ENCODE peak calls at places on chromosomes 5 and 9, in four cellular contexts. V is suprapubic skin, J is HepG2, X is A673. C is an unnamed sample.
A peak's percentile ranks its signal among the peaks of the same experiment; 100 is the strongest.

GRCh38 chr5:14286007-14286406 is 142.9 kb downstream of the TRIO start:
- DNase-seq in V (no peak), X (no peak), J (no peak), C (no peak)

GRCh38 chr5:132283423-132284043 is 10.7 kb upstream of the SLC22A4 start:
- DNase-seq in X (peak; percentile 65), V (no peak), J (peak; percentile 43), C (no peak)

GRCh38 chr5:109866051-109866450 is 176.3 kb downstream of the MAN2A1 start:
- DNase-seq in V (no peak), X (no peak), J (no peak), C (no peak)

GRCh38 chr5:10768304-10768899 is 7.4 kb upstream of the DAP start:
- DNase-seq in X (no peak), V (no peak), J (no peak), C (no peak)

GRCh38 chr5:133200256-133200655 is 148.4 kb downstream of the HSPA4 start:
- DNase-seq in V (no peak), J (no peak), X (no peak), C (no peak)

GRCh38 chr5:144189800-144190429 is 19.2 kb downstream of the KCTD16 start:
- DNase-seq in V (no peak), J (no peak), X (no peak), C (no peak)

GRCh38 chr9:122519376-122519775 is 435 bp downstream of the OR1J4 start:
- DNase-seq in V (no peak), J (no peak), X (no peak), C (no peak)

GRCh38 chr5:139648205-139649081 is at the start of gene CXXC5:
- DNase-seq in V (peak; percentile 84), J (no peak), X (peak; percentile 93), C (no peak)

GRCh38 chr5:172523146-172523745 is 68.9 kb upstream of the SH3PXD2B start:
- DNase-seq in J (no peak), V (no peak), X (no peak), C (peak; percentile 56)

GRCh38 chr9:71506821-71507220 is 261.5 kb downstream of the CEMIP2 start:
- DNase-seq in V (no peak), X (no peak), J (no peak), C (no peak)

GRCh38 chr5:111227805-111228204 is 3.6 kb downstream of the CAMK4 start:
- DNase-seq in V (no peak), X (peak; percentile 6), J (no peak), C (no peak)

GRCh38 chr5:579211-579610 is 32.9 kb upstream of the CEP72 start:
- DNase-seq in J (no peak), V (no peak), X (no peak), C (no peak)

GRCh38 chr5:138305797-138306196 is 25.8 kb downstream of the CDC25C start:
- DNase-seq in X (peak; percentile 30), V (no peak), J (peak; percentile 11), C (no peak)

GRCh38 chr9:20906326-20906725 is 125.1 kb downstream of the HACD4 start:
- DNase-seq in J (no peak), X (no peak), V (no peak), C (no peak)

GRCh38 chr9:77977210-77977611 is 54.4 kb downstream of the GNAQ start:
- DNase-seq in V (peak; percentile 71), X (peak; percentile 76), J (peak; percentile 79), C (no peak)

GRCh38 chr9:34522091-34522887 is 501 bp downstream of the ENHO start:
- DNase-seq in X (no peak), V (no peak), J (no peak), C (no peak)

GRCh38 chr5:145854651-145855258 is 18.1 kb downstream of the GRXCR2 start:
- DNase-seq in V (no peak), X (peak; percentile 67), J (peak; percentile 23), C (no peak)

GRCh38 chr9:129036923-129037766 is 719 bp downstream of the MIGA2 start:
- DNase-seq in V (no peak), X (no peak), J (no peak), C (no peak)

GRCh38 chr5:133848306-133848924 is 120.0 kb downstream of the C5orf15 start:
- DNase-seq in X (no peak), V (no peak), J (peak; percentile 20), C (no peak)

GRCh38 chr9:114276908-114277821 is 45.7 kb upstream of the ORM1 start:
- DNase-seq in V (peak; percentile 39), J (no peak), X (no peak), C (peak; percentile 84)

GRCh38 chr5:71757590-71758543 is 38.8 kb downstream of the CARTPT start:
- DNase-seq in X (peak; percentile 68), J (peak; percentile 67), V (no peak), C (no peak)

GRCh38 chr5:128649183-128649582 is 111.1 kb upstream of the FBN2 start:
- DNase-seq in X (no peak), V (no peak), J (no peak), C (no peak)

GRCh38 chr9:35954942-35955546 is 2.9 kb downstream of the OR2S2 start:
- DNase-seq in J (peak; percentile 56), X (peak; percentile 77), V (no peak), C (no peak)

GRCh38 chr9:82382887-82383616 is 394.5 kb downstream of the SPATA31D1 start:
- DNase-seq in V (no peak), X (peak; percentile 38), J (no peak), C (no peak)

GRCh38 chr5:107532182-107532878 is 138.4 kb downstream of the EFNA5 start:
- DNase-seq in J (no peak), X (no peak), V (no peak), C (no peak)

GRCh38 chr9:69265891-69266290 is 59.1 kb upstream of the ENTREP1 start:
- DNase-seq in X (no peak), J (no peak), V (no peak), C (no peak)

GRCh38 chr5:92017786-92018185 is 634.7 kb upstream of the ARRDC3 start:
- DNase-seq in X (no peak), J (no peak), V (no peak), C (no peak)

GRCh38 chr5:137487600-137487999 is 11.5 kb downstream of the SPOCK1 start:
- DNase-seq in J (no peak), X (no peak), V (peak; percentile 76), C (no peak)

GRCh38 chr9:126154182-126154827 is 172.3 kb upstream of the MVB12B start:
- DNase-seq in J (no peak), X (no peak), V (no peak), C (peak; percentile 44)

DNA sequence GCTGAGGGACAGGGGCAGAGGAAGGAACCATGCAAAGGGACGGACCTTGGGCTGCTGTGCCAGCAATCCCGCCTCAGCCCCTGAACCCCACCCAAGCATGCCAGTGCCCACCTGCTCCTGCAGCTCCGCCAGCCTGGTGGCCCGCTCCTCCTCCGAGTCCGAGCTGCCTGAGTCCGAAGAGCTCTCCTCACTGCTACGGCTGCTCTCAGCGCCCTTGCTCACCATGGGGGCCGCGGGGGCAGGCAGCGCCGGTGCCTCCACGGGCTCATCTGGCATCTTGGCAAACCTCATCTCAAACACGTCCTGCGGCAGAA is 16.3 kb downstream of the BRD3OS start:
- DNase-seq in J (no peak), X (no peak), V (no peak), C (no peak)
- H3K36me3 ChIP-seq in J (peaks cover 31% of the 10 kb centered on the region), X (peaks cover 54% of the 10 kb centered on the region), V (peaks cover 89% of the 10 kb centered on the region), C (no peaks in the 10 kb centered on the region)

DNA sequence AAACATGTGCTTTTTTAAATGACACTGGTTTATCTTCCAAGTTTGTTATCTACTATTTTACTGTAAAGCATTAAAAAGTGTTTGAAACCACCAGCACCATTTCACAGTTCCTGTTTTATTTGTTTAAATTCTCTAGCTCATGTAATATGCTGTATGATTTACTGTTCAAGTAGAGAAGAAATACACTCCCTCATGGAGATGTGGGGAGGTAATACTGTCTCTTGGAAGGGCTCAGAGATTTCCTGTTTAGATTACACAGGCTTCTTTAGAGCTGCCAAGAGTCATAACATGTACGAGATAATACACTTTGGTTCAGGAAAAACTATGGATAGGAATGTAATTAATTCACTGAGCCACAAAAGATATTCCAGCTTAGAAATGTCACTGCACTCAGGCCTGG is 135.0 kb upstream of the CCDC152 start:
- DNase-seq in X (no peak), V (no peak), J (no peak), C (no peak)
- H3K27ac ChIP-seq in X (no peak overlapping the region), V (no peak overlapping the region), J (no peak overlapping the region), C (no peak overlapping the region)

DNA sequence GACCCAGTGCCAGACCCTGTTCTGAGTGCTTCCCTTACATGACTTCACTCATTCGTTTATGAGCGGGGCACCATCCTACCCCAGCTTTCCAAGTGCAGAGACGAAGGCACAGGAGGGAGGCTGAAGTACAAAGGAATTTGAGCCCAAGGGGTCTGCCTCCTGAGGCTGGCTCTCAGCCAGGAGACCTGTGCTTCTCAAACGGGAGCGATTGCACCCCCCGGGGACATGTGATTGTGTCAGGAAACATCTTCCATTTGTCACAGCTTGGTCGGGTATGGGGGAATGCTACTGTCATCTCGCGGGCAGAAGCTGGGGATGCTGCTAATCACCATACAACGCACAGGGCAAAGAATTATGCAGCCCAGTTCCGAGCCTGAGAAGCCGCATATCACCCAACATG is 23.9 kb downstream of the ADCY2 start:
- DNase-seq in X (peak; percentile 22), V (no peak), J (no peak), C (no peak)
- H3K36me3 ChIP-seq in X (no peaks in the 10 kb centered on the region), V (no peaks in the 10 kb centered on the region), J (no peaks in the 10 kb centered on the region), C (no peaks in the 10 kb centered on the region)

DNA sequence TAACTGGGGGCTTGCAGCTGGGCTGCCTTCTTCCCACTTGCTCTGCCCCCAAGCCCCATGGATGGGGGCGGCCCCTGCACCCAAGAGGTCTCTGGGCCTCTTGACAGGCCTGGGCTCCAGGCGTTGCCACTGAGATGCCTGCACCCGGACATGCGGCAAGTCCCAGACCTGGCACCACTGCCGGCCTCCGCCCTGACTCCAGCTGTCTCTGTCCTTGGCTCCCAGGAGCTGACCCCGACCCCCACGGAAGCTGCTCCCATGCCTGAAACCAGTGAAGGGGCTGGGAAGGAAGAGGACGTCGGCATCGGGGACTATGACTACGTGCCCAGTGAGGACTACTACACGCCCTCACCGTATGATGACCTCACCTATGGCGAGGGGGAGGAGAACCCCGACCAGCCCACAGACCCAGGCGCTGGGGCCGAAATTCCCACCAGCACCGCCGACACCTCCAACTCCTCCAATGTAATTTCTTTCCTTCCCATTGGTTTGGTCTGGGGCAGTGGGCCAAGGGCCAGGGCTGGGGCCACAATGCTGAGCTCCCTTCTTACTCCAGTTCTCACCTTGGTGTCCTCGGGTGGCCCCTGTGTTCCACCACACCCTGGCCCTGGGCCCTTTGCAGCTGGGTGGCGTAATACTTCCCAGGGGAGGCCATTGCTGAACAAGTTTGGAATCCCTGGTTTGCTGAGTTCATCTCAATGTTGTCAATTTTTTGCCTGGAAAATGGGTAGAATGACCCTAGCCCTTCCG is 88.6 kb downstream of the COL5A1 start:
- DNase-seq in V (no peak), X (no peak), J (no peak), C (no peak)
- H3K27ac ChIP-seq in V (no peak overlapping the region), X (no peak overlapping the region), J (no peak overlapping the region), C (peak overlapping the region; percentile 81)

DNA sequence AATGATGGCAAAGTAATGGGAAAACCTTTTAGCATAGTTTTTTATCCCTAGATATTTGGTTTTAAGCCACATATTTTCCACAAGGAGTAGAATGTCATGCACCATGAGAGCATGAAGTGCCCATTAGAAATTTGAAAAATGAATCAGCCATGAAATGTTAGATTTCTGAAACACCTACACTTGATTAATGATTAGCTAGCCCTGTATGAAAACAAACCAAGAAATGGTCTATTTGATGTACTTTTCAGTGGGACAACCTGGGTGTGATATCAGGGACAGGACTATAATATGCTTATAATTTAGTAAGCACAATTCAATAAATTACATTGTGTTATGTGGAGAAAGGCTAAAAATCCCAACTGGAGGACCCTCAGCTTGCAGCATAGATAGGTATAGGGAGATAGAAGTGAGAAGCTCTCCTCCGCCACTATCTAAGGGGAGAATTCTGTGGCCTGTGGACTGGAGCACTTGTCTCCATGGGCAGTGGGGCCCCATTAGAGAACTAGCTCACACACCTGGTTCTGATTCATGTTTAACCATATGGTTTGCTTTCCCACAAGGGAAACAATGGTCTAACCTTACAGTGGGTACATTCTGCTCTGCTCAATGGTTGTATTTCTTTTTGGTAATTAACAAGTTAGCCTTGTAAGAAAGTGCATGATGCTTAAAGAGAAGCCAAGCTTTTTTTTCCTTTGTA is 35.2 kb downstream of the NUP214 start:
- DNase-seq in J (no peak), X (no peak), V (no peak), C (no peak)
- H3K36me3 ChIP-seq in J (peaks cover 15% of the 10 kb centered on the region), X (peaks cover 67% of the 10 kb centered on the region), V (peaks cover 86% of the 10 kb centered on the region), C (no peaks in the 10 kb centered on the region)